ENCODE peak calls at places on chromosomes 11 and 22, in ten cellular contexts. J is fibroblast of villous mesenchyme; P is IMR-90; L is H1; E is right lobe of liver; R is effector memory CD4-positive, alpha-beta T cell; V is tibial nerve; G is astrocyte; I is Peyer's patch; Q is thoracic aorta. M is an unnamed sample.
A peak's percentile ranks its signal among the peaks of the same experiment; 100 is the strongest.

GRCh38 chr11:64848214-64848778 is 3.8 kb upstream of the CDC42BPG start:
- DNase-seq in P (no peak), V (no peak), Q (no peak), L (no peak), G (no peak), I (no peak), R (no peak), J (no peak), E (no peak), M (no peak)

GRCh38 chr22:39952347-39952746 is 7.8 kb upstream of the TMA7B start:
- DNase-seq in Q (no peak), R (no peak), J (no peak), V (no peak), L (no peak), I (no peak), E (no peak), P (no peak), G (no peak), M (no peak)

GRCh38 chr11:13278620-13279486 is 1.3 kb downstream of the BMAL1 start:
- DNase-seq in L (no peak), E (no peak), P (no peak), Q (no peak), J (no peak), V (no peak), G (no peak), I (no peak), R (no peak), M (no peak)

GRCh38 chr11:15720460-15720859 is 605.7 kb downstream of the INSC start:
- DNase-seq in Q (no peak), P (peak; percentile 68), L (no peak), I (no peak), R (no peak), V (no peak), G (peak; percentile 10), J (peak; percentile 65), E (no peak), M (no peak)

GRCh38 chr22:44365196-44365802 is 52.5 kb upstream of the SHISAL1 start:
- DNase-seq in R (no peak), L (no peak), P (no peak), Q (no peak), E (peak; percentile 15), I (no peak), G (peak; percentile 19), V (no peak), J (no peak), M (no peak)

GRCh38 chr11:105100206-105100605 is 39.4 kb downstream of the CARD18 start:
- DNase-seq in I (no peak), J (no peak), Q (no peak), P (no peak), R (peak; percentile 6), G (no peak), E (no peak), L (no peak), V (no peak), M (no peak)

GRCh38 chr22:19082101-19082500 is 40.1 kb downstream of the DGCR2 start:
- DNase-seq in E (peak; percentile 68), V (no peak), L (no peak), I (no peak), Q (no peak), J (no peak), P (no peak), G (no peak), R (no peak), M (no peak)

GRCh38 chr11:75557649-75558494 is 4.2 kb upstream of the SERPINH1 start:
- DNase-seq in I (no peak), Q (no peak), L (no peak), V (no peak), G (peak; percentile 95), P (peak; percentile 95), E (no peak), J (peak; percentile 97), R (no peak), M (no peak)

GRCh38 chr22:34111210-34111824 is 191.0 kb upstream of the LARGE1 start:
- DNase-seq in R (no peak), G (no peak), Q (no peak), V (no peak), P (no peak), L (no peak), J (peak; percentile 3), E (peak; percentile 45), I (peak; percentile 75), M (no peak)

GRCh38 chr11:33655842-33656600 is 44.6 kb downstream of the C11orf91 start:
- DNase-seq in P (no peak), L (no peak), E (no peak), I (no peak), J (no peak), R (no peak), V (no peak), Q (no peak), G (no peak), M (no peak)

DNA sequence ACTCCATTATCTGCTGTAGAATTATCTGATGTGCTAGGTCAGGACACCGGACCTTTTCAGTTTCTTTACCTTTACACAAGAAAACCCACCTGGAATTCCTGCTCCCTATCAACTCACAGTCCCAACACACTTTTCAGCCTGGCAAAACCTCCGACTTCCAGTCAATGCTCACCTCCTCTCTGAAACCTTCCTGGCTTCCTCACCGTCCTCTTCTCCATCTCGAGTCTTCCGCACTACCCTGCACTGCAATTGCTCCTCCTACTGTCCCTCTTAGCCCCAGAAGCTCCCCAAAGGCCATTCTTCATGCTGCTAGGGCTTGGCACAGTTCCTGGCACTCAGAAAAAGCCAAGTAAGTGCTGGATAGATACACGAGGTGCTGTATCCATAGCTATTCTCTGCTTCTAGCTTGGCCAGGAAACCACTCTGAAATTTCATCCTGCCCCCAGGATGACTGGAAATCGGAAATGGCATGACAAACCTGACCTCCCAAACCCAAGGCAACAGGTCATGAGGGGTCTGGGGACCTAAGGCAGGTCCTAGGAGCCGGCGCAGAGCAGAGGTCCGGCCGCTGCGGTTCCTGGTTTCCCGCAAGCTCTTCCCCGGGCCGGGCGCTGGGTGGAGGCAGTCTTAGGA is 702 bp downstream of the SYN3 start:
- DNase-seq in Q (no peak), I (no peak), L (no peak), E (no peak), G (no peak), V (no peak), R (no peak), P (no peak), J (no peak), M (no peak)
- H3K4me3 ChIP-seq in Q (no peak overlapping the region), I (no peak overlapping the region), L (peak overlapping the region; percentile 82), E (no peak overlapping the region), G (no peak overlapping the region), V (no peak overlapping the region), R (no peak overlapping the region), P (no peak overlapping the region), J (no peak overlapping the region), M (no peak overlapping the region)

GRCh38 chr11:128814856-128815705 is 52.0 kb downstream of the KCNJ1 start:
- DNase-seq in P (peak; percentile 86), G (peak; percentile 79), J (peak; percentile 86), I (no peak), L (peak; percentile 47), R (no peak), Q (no peak), E (no peak), V (peak; percentile 51), M (no peak)
- H3K4me3 ChIP-seq in P (no peak overlapping the region), G (no peak overlapping the region), J (no peak overlapping the region), I (no peak overlapping the region), L (peak overlapping the region; percentile 43), R (no peak overlapping the region), Q (no peak overlapping the region), E (no peak overlapping the region), V (no peak overlapping the region), M (no peak overlapping the region)

DNA sequence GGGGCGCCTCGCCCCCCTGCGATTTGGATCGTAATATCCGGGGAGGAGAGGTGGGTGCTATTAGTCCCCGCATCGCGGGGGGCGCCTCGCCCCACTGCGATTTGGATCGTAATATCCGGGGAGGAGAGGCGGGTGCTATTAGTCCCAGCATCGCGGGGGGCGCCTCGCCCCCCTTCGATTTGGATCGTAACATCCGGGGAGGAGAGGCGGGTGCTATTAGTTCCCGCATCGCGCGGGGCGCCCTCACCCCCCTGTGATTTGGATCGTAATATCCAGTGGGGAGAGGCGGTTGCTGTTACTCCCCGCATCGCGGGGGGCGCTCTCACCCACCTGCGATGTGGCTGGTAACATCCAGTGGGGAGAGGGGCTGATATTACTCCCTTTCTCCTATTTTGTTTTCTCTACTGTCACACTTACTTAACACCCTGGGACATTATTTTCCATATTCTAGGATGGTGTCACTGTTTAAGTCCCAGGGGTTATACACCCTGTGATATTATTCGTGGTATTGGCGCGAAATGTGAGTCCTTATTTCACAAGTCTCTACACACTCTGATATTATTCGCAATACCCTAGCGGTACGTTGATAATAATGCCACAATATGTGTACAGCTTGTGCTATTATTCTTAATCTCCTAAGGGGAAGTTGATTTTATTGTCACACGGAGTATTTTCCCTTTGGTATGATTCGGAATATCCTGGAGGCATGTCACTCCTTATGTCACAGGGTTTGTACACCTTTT is 57.8 kb upstream of the ALDH3B2 start:
- DNase-seq in I (no peak), G (no peak), J (no peak), L (no peak), R (peak; percentile 24), P (no peak), E (no peak), V (no peak), Q (no peak), M (peak; percentile 74)
- H3K4me3 ChIP-seq in I (peak overlapping the region; percentile 20), G (no peak overlapping the region), J (no peak overlapping the region), L (peak overlapping the region; percentile 59), R (no peak overlapping the region), P (no peak overlapping the region), E (no peak overlapping the region), V (no peak overlapping the region), Q (no peak overlapping the region), M (peak overlapping the region; percentile 41)

GRCh38 chr22:28021116-28021997 is 102.3 kb upstream of the PITPNB start:
- DNase-seq in E (peak; percentile 38), I (peak; percentile 31), G (no peak), P (no peak), Q (no peak), R (no peak), J (no peak), L (no peak), V (no peak), M (no peak)
- H3K4me3 ChIP-seq in E (no peak overlapping the region), I (no peak overlapping the region), G (no peak overlapping the region), P (no peak overlapping the region), Q (no peak overlapping the region), R (no peak overlapping the region), J (no peak overlapping the region), L (no peak overlapping the region), V (no peak overlapping the region), M (no peak overlapping the region)

GRCh38 chr11:72968395-72968794 is 154.2 kb downstream of the ATG16L2 start:
- DNase-seq in J (no peak), R (no peak), I (no peak), V (no peak), P (no peak), G (no peak), E (no peak), L (no peak), Q (no peak), M (no peak)

GRCh38 chr11:72970557-72971118 is 156.4 kb downstream of the ATG16L2 start:
- DNase-seq in L (no peak), I (no peak), V (no peak), J (peak; percentile 57), R (no peak), G (peak; percentile 31), E (no peak), Q (no peak), P (peak; percentile 20), M (no peak)

GRCh38 chr11:72971611-72972010 is 157.4 kb downstream of the ATG16L2 start:
- DNase-seq in L (no peak), P (no peak), Q (no peak), G (no peak), R (no peak), E (no peak), J (no peak), V (no peak), I (no peak), M (no peak)

GRCh38 chr11:72971211-72971610 is 157.0 kb downstream of the ATG16L2 start:
- DNase-seq in V (no peak), E (no peak), L (no peak), P (no peak), J (peak; percentile 74), R (no peak), Q (no peak), G (no peak), I (no peak), M (no peak)

GRCh38 chr11:72969894-72970335 is 155.7 kb downstream of the ATG16L2 start:
- DNase-seq in V (no peak), I (no peak), L (no peak), Q (no peak), R (no peak), P (peak; percentile 88), E (no peak), G (peak; percentile 96), J (peak; percentile 87), M (no peak)
- H3K4me3 ChIP-seq in V (no peak overlapping the region), I (no peak overlapping the region), L (no peak overlapping the region), Q (no peak overlapping the region), R (no peak overlapping the region), P (no peak overlapping the region), E (no peak overlapping the region), G (no peak overlapping the region), J (no peak overlapping the region), M (no peak overlapping the region)

M was measured in CD8-positive, alpha-beta T cell.